ENCODE peak calls at places on chromosomes 6 and 20, in six cellular contexts. O is mammary epithelial cell, U is SK-N-MC, C is tibial nerve, W is A673, Z is endodermal cell. A is an unnamed sample.

GRCh38 chr6:37162740-37163139 is 7.2 kb upstream of the PIM1 start:
- DNase-seq in Z (no peak), U (no peak), W (no peak), C (no peak), O (no peak), A (no peak)

GRCh38 chr6:134436281-134436815 is 118.4 kb upstream of the SGK1 start:
- DNase-seq in U (no peak), C (no peak), Z (no peak), O (peak; percentile 97), W (peak; percentile 75), A (peak; percentile 38)

GRCh38 chr6:17983712-17984111 is 3.7 kb downstream of the KIF13A start:
- DNase-seq in U (no peak), O (peak; percentile 45), W (no peak), C (no peak), Z (no peak), A (no peak)

GRCh38 chr6:43475506-43475905 is 1.9 kb upstream of the TJAP1 start:
- DNase-seq in U (no peak), O (no peak), C (no peak), W (no peak), Z (peak; percentile 25), A (no peak)

GRCh38 chr20:5136096-5136495 is 9.3 kb downstream of the CDS2 start:
- DNase-seq in U (no peak), Z (peak; percentile 57), O (no peak), C (no peak), W (no peak), A (no peak)

GRCh38 chr6:4599924-4600323 is 176.3 kb upstream of the CDYL start:
- DNase-seq in U (no peak), C (no peak), O (peak; percentile 97), Z (no peak), W (no peak), A (no peak)

GRCh38 chr6:44342052-44342451 is 398 bp upstream of the SPATS1 start:
- DNase-seq in Z (no peak), U (no peak), W (no peak), O (no peak), C (peak; percentile 40), A (no peak)

GRCh38 chr6:37518116-37518515 is 18.4 kb upstream of the CCDC167 start:
- DNase-seq in U (no peak), W (no peak), Z (no peak), C (no peak), O (no peak), A (no peak)

GRCh38 chr6:45541934-45542333 is 164.2 kb upstream of the SUPT3H start:
- DNase-seq in C (no peak), O (no peak), W (no peak), Z (no peak), U (no peak), A (no peak)

GRCh38 chr20:44709380-44709779 is 5.8 kb upstream of the CCN5 start:
- DNase-seq in U (no peak), C (no peak), O (no peak), Z (no peak), W (no peak), A (no peak)

DNA sequence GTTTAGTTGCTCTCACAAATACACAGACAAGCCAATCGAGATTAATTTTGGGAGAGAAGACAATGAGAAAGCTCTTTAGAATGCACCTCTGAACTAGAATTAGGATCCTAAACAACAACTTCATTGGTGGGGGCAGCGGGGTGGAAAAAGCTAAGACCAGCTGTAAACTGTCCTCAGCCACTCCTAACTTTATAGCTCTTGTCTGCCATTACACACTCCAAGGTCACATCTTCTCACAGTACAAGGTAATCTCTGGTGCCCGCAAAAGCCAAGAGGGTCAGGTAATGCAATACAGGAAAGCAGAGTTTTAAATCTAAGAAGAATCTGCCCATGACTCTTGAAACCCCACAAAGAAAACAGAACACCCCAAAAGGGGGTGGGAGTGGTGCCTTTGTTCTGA is 17.8 kb upstream of the IL22RA2 start:
- DNase-seq in Z (no peak), W (no peak), U (no peak), C (no peak), O (no peak), A (no peak)
- H3K9me3 ChIP-seq in Z (peaks cover 41% of the 10 kb centered on the region), W (peaks cover 26% of the 10 kb centered on the region), U (no peaks in the 10 kb centered on the region), C (peaks cover 10% of the 10 kb centered on the region), O (peaks cover 7% of the 10 kb centered on the region), A (peaks cover 12% of the 10 kb centered on the region)

GRCh38 chr20:33061626-33062025 is 7.9 kb downstream of the BPIFB3 start:
- DNase-seq in Z (no peak), C (no peak), O (no peak), W (no peak), U (no peak), A (no peak)

GRCh38 chr20:33062750-33063149 is 9.0 kb downstream of the BPIFB3 start:
- DNase-seq in O (no peak), U (no peak), Z (no peak), W (no peak), C (no peak), A (no peak)

GRCh38 chr20:33063271-33063670 is 9.6 kb downstream of the BPIFB3 start:
- DNase-seq in C (no peak), O (no peak), W (no peak), U (no peak), Z (no peak), A (no peak)

GRCh38 chr20:33059741-33060390 is 6.2 kb downstream of the BPIFB3 start:
- DNase-seq in Z (no peak), C (no peak), O (no peak), W (no peak), U (no peak), A (no peak)

DNA sequence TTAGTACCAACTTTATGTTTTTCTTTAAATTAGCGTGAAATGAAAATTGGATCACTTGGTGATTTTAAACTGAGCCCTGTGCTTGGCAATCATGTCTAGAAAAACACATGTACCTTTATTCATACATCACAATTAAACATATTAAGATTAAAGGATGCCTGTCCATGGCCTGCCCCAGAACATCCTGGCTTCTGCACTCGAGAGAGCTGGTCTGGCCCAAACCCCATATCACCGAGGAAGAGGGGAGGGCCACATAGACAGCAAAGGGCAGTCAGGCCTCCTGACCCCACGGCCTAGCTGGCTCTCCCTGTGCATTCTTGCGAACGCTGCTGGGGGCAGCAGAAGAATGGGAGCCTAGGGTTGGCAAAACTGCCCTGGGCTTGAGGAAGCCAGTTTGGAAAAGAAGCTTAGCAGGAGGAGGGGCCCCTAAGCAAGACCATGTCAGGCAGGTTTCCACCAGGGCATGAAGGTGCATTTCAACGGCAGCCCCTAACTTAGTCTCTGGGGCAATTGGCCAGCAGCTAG is 8.5 kb downstream of the BPIFB3 start:
- DNase-seq in O (no peak), Z (no peak), U (no peak), W (no peak), C (no peak), A (no peak)
- H3K9me3 ChIP-seq in O (no peaks in the 10 kb centered on the region), Z (no peaks in the 10 kb centered on the region), U (no peaks in the 10 kb centered on the region), W (no peaks in the 10 kb centered on the region), C (no peaks in the 10 kb centered on the region), A (no peaks in the 10 kb centered on the region)

GRCh38 chr20:56018194-56018593 is 12.9 kb upstream of the CBLN4 start:
- DNase-seq in U (no peak), O (no peak), W (no peak), Z (no peak), C (no peak), A (no peak)

GRCh38 chr20:56014998-56015397 is 9.7 kb upstream of the CBLN4 start:
- DNase-seq in U (no peak), Z (no peak), C (no peak), O (no peak), W (no peak), A (no peak)

GRCh38 chr20:56017560-56017959 is 12.2 kb upstream of the CBLN4 start:
- DNase-seq in U (no peak), C (no peak), W (no peak), O (no peak), Z (no peak), A (no peak)

DNA sequence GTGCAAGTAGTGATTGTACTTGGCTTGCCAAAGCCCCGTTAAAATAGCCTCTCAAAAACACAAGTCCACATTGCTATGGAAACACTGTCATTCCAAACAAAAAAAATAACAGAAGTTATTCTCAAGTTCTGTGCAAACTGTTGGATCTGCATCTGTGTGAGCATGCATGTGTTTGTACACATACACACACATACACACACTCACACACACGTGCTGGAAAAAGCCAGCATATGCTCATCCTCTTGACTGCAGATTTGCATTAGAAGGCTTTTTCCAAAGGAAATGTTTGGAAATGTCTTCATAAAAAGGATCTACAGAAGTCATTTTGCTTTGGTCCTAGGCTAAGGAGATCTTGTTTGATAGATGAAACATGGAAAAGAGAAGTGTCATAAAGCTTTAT is 13.4 kb upstream of the CBLN4 start:
- DNase-seq in O (no peak), Z (no peak), C (no peak), W (no peak), U (no peak), A (no peak)
- H3K9me3 ChIP-seq in O (peaks cover 1% of the 10 kb centered on the region), Z (peaks cover 96% of the 10 kb centered on the region), C (no peaks in the 10 kb centered on the region), W (peaks cover 4% of the 10 kb centered on the region), U (no peaks in the 10 kb centered on the region), A (no peaks in the 10 kb centered on the region)

DNA sequence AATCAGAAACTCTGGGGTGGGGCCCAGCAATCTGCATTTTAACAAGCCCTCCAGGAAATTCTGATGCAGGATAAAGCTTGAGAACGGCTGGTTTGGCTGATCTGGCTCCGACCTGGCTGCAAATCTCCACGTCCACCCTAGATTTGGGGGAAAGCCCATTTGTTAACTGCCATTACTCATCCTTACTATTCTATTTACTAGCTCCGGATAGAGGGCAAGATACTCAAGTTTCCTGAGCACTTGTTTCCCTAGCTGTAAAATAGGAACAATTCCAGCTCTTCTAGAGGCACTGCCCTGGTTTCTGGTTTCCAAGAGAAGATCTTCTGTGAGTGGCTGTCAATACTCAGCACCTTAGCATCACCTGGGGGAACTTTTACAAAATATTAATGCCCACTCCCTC is 44.4 kb downstream of the DAAM2 start:
- DNase-seq in C (no peak), W (no peak), Z (no peak), U (no peak), O (no peak), A (no peak)
- H3K9me3 ChIP-seq in C (no peaks in the 10 kb centered on the region), W (no peaks in the 10 kb centered on the region), Z (no peaks in the 10 kb centered on the region), U (no peaks in the 10 kb centered on the region), O (no peaks in the 10 kb centered on the region), A (no peaks in the 10 kb centered on the region)

GRCh38 chr20:15498926-15499325 is 1074.3 kb downstream of the KIF16B start:
- DNase-seq in W (no peak), U (no peak), O (no peak), C (no peak), Z (no peak), A (no peak)
- H3K9me3 ChIP-seq in W (peaks cover 13% of the 10 kb centered on the region), U (no peaks in the 10 kb centered on the region), O (no peaks in the 10 kb centered on the region), C (no peaks in the 10 kb centered on the region), Z (no peaks in the 10 kb centered on the region), A (no peaks in the 10 kb centered on the region)

DNA sequence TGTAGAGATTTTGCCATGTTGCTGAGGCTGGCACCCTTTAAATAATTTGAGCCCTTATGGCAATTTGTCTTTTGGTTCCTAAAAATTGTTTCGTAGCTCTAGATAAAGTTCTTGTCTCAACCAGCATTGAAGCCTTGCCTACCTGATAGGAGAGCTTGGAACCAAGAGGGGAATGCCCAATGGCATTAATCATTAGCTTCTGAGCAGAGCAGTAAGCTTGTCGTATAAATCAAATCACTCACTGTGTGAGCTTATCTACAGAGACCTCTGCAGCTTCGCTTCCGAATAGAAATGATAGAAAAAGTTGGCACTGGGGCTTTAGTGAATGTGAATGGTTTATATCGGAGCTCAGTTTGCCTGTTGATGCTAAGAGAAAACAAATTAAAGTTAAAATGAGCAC is 10.7 kb downstream of the ANKRD6 start:
- DNase-seq in Z (no peak), U (no peak), W (no peak), O (no peak), C (no peak), A (no peak)
- H3K9me3 ChIP-seq in Z (peaks cover 6% of the 10 kb centered on the region), U (no peaks in the 10 kb centered on the region), W (no peaks in the 10 kb centered on the region), O (no peaks in the 10 kb centered on the region), C (no peaks in the 10 kb centered on the region), A (no peaks in the 10 kb centered on the region)

A was measured in HAP-1.